ENCODE peak calls at places on chromosomes 6 and 20, in seven cellular contexts. I is HEK293T; W is NT2/D1; T is H9; E is stimulated activated naive CD4-positive, alpha-beta T cell treated with Interleukin-2 at 50 U/mL for 16 hours; N is NCI-H2171; D is NCI-H2081. H is an unnamed sample.

GRCh38 chr20:48463916-48464315 is 363.9 kb downstream of the PREX1 start:
- DNase-seq in E (no peak), I (no peak), D (no peak), W (no peak), N (no peak), T (no peak), H (no peak)

GRCh38 chr6:32886674-32887383 is 32.8 kb downstream of the PSMB9 start:
- DNase-seq in E (no peak), W (no peak), I (no peak), D (no peak), T (no peak), N (peak), H (no peak)

GRCh38 chr6:108736832-108737231 is 111.4 kb upstream of the ARMC2 start:
- DNase-seq in N (no peak), W (peak), E (no peak), D (no peak), I (no peak), T (peak), H (no peak)

GRCh38 chr6:684831-685636 is 7.9 kb downstream of the EXOC2 start:
- DNase-seq in T (no peak), D (no peak), N (no peak), W (no peak), E (peak), I (no peak), H (no peak)

GRCh38 chr20:57747889-57748456 is 38.2 kb upstream of the PMEPA1 start:
- DNase-seq in N (no peak), I (no peak), D (no peak), W (no peak), T (no peak), E (no peak), H (no peak)

GRCh38 chr6:27294409-27294808 is 17.7 kb downstream of the POM121L2 start:
- DNase-seq in E (no peak), D (no peak), W (no peak), T (no peak), I (no peak), N (no peak), H (no peak)

GRCh38 chr6:111080713-111081112 is 6.6 kb upstream of the SLC16A10 start:
- DNase-seq in T (no peak), W (no peak), E (no peak), N (no peak), D (no peak), I (no peak), H (no peak)

GRCh38 chr6:15062311-15063252 is 183.3 kb upstream of the JARID2 start:
- DNase-seq in D (no peak), T (no peak), E (no peak), N (peak), I (no peak), W (no peak), H (peak)

GRCh38 chr6:150263765-150264415 is 104.9 kb upstream of the IYD start:
- DNase-seq in N (no peak), W (no peak), I (no peak), E (peak), T (no peak), D (no peak), H (no peak)

GRCh38 chr6:110618591-110619267 is 142.3 kb upstream of the SLC22A16 start:
- DNase-seq in E (no peak), N (no peak), W (peak), D (no peak), T (no peak), I (peak), H (no peak)

GRCh38 chr6:46175446-46175845 is 4.7 kb upstream of the ENPP5 start:
- DNase-seq in N (no peak), D (no peak), W (no peak), E (no peak), T (no peak), I (no peak), H (no peak)

GRCh38 chr6:111709615-111710398 is 104.1 kb upstream of the TRAF3IP2 start:
- DNase-seq in T (peak), D (peak), I (peak), E (peak), W (no peak), N (peak), H (peak)

GRCh38 chr6:107460074-107460631 is 789 bp upstream of the PDSS2 start:
- DNase-seq in I (no peak), N (no peak), D (no peak), T (no peak), E (no peak), W (no peak), H (no peak)

GRCh38 chr6:12898603-12899002 is 182.0 kb downstream of the PHACTR1 start:
- DNase-seq in N (no peak), T (no peak), D (no peak), E (no peak), I (no peak), W (no peak), H (no peak)

GRCh38 chr20:36632487-36633284 is 13.3 kb downstream of the SLA2 start:
- DNase-seq in W (no peak), I (no peak), E (no peak), D (no peak), N (no peak), T (peak), H (no peak)

GRCh38 chr6:105424177-105424783 is 21.4 kb upstream of the PREP start:
- DNase-seq in T (peak), I (peak), D (peak), N (no peak), E (peak), W (peak), H (no peak)

GRCh38 chr6:36592221-36592655 is 1.9 kb upstream of the SRSF3 start:
- DNase-seq in D (no peak), N (no peak), E (no peak), T (no peak), W (no peak), I (no peak), H (no peak)

GRCh38 chr6:47414517-47415167 is 62.9 kb upstream of the CD2AP start:
- DNase-seq in D (no peak), T (no peak), N (no peak), W (no peak), E (no peak), I (no peak), H (no peak)

GRCh38 chr6:17861361-17861760 is 126.1 kb downstream of the KIF13A start:
- DNase-seq in D (no peak), N (no peak), T (no peak), W (no peak), I (no peak), E (no peak), H (no peak)

GRCh38 chr6:157954150-157955117 is 27.2 kb upstream of the SYNJ2 start:
- DNase-seq in W (no peak), T (peak), E (no peak), N (no peak), D (no peak), I (no peak), H (peak)

GRCh38 chr20:58956078-58956477 is 25.0 kb upstream of the NELFCD start:
- DNase-seq in D (no peak), E (no peak), N (no peak), T (no peak), W (no peak), I (no peak), H (no peak)

GRCh38 chr6:29739136-29739881 is 16.1 kb downstream of the HLA-F start:
- DNase-seq in I (no peak), W (no peak), E (no peak), D (no peak), T (no peak), N (no peak), H (no peak)

GRCh38 chr20:35887393-35888064 is 66.8 kb downstream of the SCAND1 start:
- DNase-seq in W (no peak), E (no peak), I (no peak), N (no peak), T (no peak), D (no peak), H (no peak)

GRCh38 chr6:149190228-149190831 is 127.2 kb upstream of the TAB2 start:
- DNase-seq in T (peak), D (no peak), E (peak), N (no peak), I (no peak), W (no peak), H (no peak)

GRCh38 chr6:148602136-148602535 is 144.7 kb upstream of the UST start:
- DNase-seq in E (no peak), W (no peak), D (no peak), I (no peak), T (no peak), N (no peak), H (no peak)

GRCh38 chr6:89082439-89082838 is 1.9 kb downstream of the PNRC1 start:
- DNase-seq in N (no peak), E (peak), W (no peak), T (no peak), D (no peak), I (no peak), H (no peak)

GRCh38 chr6:117477988-117478852 is 4.3 kb upstream of the DCBLD1 start:
- DNase-seq in I (no peak), D (no peak), N (no peak), W (no peak), T (peak), E (no peak), H (no peak)